ENCODE peak calls at places on chromosomes 1 and 21, in five cellular contexts. P, C, O, V and L are unnamed samples.

GRCh38 chr1:15620155-15620545 is 2.9 kb downstream of the DDI2 start:
- DNase-seq in O (no peak), C (peak; percentile 51), P (no peak), V (no peak), L (no peak)

GRCh38 chr1:59880735-59881134 is 45.8 kb downstream of the CYP2J2 start:
- DNase-seq in P (no peak), V (no peak), C (peak; percentile 71), O (no peak), L (no peak)

GRCh38 chr1:168693872-168694238 is 35.2 kb downstream of the DPT start:
- DNase-seq in C (no peak), O (no peak), V (no peak), P (no peak), L (no peak)

GRCh38 chr1:50047916-50048694 is 24.4 kb upstream of the AGBL4 start:
- DNase-seq in C (no peak), O (no peak), V (peak; percentile 75), P (peak; percentile 60), L (peak; percentile 74)

GRCh38 chr1:5525597-5526384 is 466.4 kb downstream of the NPHP4 start:
- DNase-seq in C (no peak), O (no peak), V (no peak), P (no peak), L (no peak)

GRCh38 chr1:9494936-9495758 is 44.1 kb upstream of the SLC25A33 start:
- DNase-seq in C (peak; percentile 59), O (peak; percentile 64), P (peak; percentile 79), V (peak; percentile 88), L (peak; percentile 63)

GRCh38 chr1:43373034-43373940 is 5.5 kb upstream of the ELOVL1 start:
- DNase-seq in O (no peak), C (peak; percentile 53), V (no peak), P (no peak), L (no peak)

GRCh38 chr1:155049651-155050559 is 1.2 kb upstream of the ADAM15 start:
- DNase-seq in C (peak; percentile 40), P (no peak), O (no peak), V (no peak), L (no peak)

GRCh38 chr1:156420209-156421061 is 51.4 kb downstream of the RHBG start:
- DNase-seq in C (no peak), P (no peak), O (no peak), V (peak; percentile 70), L (no peak)

GRCh38 chr1:11563560-11564069 is 84.7 kb downstream of the DISP3 start:
- DNase-seq in O (no peak), V (no peak), P (no peak), C (peak; percentile 4), L (peak; percentile 89)

GRCh38 chr1:11629626-11630025 is 24.6 kb downstream of the FBXO2 start:
- DNase-seq in C (no peak), P (no peak), V (no peak), O (no peak), L (peak; percentile 79)

GRCh38 chr1:170073893-170074249 is 624 bp downstream of the KIFAP3 start:
- DNase-seq in O (no peak), V (no peak), P (no peak), C (no peak), L (no peak)

GRCh38 chr1:43716559-43717281 is 9.4 kb downstream of the ST3GAL3 start:
- DNase-seq in O (no peak), V (no peak), C (no peak), P (no peak), L (no peak)

GRCh38 chr1:30536530-30536929 is 186.9 kb downstream of the MATN1 start:
- DNase-seq in O (no peak), P (peak; percentile 22), C (no peak), V (no peak), L (no peak)

GRCh38 chr1:224922404-224923164 is 6.9 kb upstream of the DNAH14 start:
- DNase-seq in V (no peak), C (peak; percentile 50), O (no peak), P (no peak), L (peak; percentile 13)

GRCh38 chr1:116498789-116499628 is 71.8 kb downstream of the CD58 start:
- DNase-seq in P (no peak), O (no peak), C (peak; percentile 80), V (no peak), L (peak; percentile 80)

GRCh38 chr1:13812456-13813397 is 112.7 kb downstream of the PRDM2 start:
- DNase-seq in P (peak; percentile 32), O (no peak), V (no peak), C (no peak), L (no peak)

GRCh38 chr21:14551741-14552140 is 5.6 kb upstream of the SAMSN1 start:
- DNase-seq in V (no peak), C (no peak), P (no peak), O (no peak), L (no peak)

GRCh38 chr1:24725209-24725651 is 20.0 kb upstream of the CLIC4 start:
- DNase-seq in C (peak; percentile 52), O (no peak), V (no peak), P (no peak), L (no peak)

GRCh38 chr1:19371226-19372135 is 59.4 kb downstream of the SLC66A1 start:
- DNase-seq in O (no peak), V (no peak), C (no peak), P (no peak), L (no peak)
- TF ChIP-seq CTCF in O (no peak), V (no peak), C (no peak), P (no peak), L (no peak)

GRCh38 chr1:158357441-158357840 is 3.7 kb downstream of the CD1E start:
- DNase-seq in O (no peak), V (no peak), C (no peak), P (no peak), L (no peak)
- H3K36me3 ChIP-seq in O (no peaks in the 10 kb centered on the region), V (no peaks in the 10 kb centered on the region), C (no peaks in the 10 kb centered on the region), P (no peaks in the 10 kb centered on the region), L (no peaks in the 10 kb centered on the region)

DNA sequence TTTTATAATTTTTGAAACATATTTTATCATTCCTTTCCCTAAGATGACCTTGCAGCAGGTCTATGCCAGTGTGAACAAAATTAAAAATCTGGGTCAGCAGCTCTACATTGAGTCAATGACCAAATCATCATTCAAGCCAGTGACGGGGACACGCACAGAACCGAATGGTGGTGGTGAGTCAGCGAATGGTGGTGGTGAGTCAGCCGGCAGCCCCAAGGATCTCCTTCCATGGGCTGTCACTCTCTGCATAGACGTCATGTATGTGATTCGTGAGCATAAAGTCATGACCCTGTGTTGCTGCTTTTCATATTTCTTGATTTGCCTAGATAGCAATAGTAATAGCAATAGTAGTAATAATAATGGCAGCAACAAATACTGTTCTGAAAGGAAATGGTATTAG is 26.3 kb downstream of the PER3 start:
- DNase-seq in C (peak; percentile 79), P (no peak), O (no peak), V (no peak), L (no peak)
- H3K4me1 ChIP-seq in C (no peaks in the 10 kb centered on the region), P (no peaks in the 10 kb centered on the region), O (no peaks in the 10 kb centered on the region), V (no peaks in the 10 kb centered on the region), L (no peaks in the 10 kb centered on the region)

DNA sequence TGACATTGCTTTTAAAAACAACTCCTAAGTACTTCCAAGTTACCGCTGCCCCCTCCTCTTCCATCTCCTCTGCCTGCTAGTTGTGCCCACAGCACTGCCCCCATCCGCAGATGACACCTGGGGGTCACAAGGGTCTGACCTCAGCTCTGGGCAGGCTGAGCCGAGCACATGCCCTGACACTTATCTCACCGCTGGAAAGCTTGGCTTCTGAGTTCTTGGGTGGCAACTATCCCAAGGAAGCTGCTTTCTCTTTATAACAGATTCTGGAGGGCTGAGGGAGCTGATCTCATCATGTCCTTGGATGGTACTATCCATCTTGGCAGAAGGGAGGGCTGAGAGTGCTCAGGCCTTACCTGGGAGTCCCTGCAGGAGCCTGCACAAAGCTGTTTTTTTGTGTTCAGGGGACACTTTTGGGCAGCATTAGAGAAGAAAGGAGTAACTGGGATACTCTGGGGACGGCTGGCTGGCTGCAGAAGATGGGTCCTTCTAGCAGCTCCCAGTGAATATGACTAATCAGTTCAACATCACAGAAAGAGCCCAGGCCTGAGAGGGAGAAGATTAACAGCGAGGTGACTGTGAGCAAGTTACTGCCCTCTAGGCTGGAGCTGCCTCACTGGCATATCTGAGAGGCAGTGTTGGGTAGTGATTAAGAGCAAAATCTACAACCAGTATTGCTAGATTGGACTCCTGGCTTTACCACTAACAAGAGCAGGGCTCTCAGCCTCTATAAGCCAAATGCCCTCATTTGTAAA is 71.6 kb downstream of the PLXNA2 start:
- DNase-seq in V (no peak), P (no peak), O (no peak), C (no peak), L (no peak)
- TF ChIP-seq CTCF in V (no peak), P (no peak), O (no peak), C (no peak), L (no peak)

DNA sequence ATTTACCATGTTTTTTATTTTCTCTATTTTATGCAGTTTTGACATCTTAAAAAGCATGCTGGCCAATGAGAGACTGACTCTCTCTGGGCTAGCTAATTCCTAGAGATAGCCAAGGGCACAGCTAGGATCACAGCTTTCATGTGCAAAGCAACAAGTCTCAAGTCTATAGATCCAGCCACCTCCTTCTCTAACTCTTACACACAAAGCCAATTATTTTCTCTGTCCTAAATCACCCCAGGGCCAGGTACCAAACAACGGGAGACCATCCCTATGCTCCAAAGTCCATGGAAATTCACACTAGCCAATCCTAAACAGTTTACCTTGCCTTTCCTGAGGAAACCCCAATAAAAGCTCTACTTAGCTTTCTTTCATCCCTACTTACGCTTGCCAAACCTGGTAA is 38.0 kb downstream of the ARHGAP29 start:
- DNase-seq in C (no peak), P (no peak), O (no peak), V (no peak), L (no peak)
- H3K36me3 ChIP-seq in C (peaks cover 9% of the 10 kb centered on the region), P (peaks cover 42% of the 10 kb centered on the region), O (no peaks in the 10 kb centered on the region), V (peaks cover 6% of the 10 kb centered on the region), L (no peaks in the 10 kb centered on the region)

GRCh38 chr1:26483980-26484379 is 11.7 kb downstream of the HMGN2 start:
- DNase-seq in V (no peak), O (no peak), P (no peak), C (peak; percentile 21), L (no peak)
- H3K4me1 ChIP-seq in V (no peaks in the 10 kb centered on the region), O (no peaks in the 10 kb centered on the region), P (peaks cover 3% of the 10 kb centered on the region), C (no peaks in the 10 kb centered on the region), L (no peaks in the 10 kb centered on the region)

GRCh38 chr21:35615325-35615724 is 445.0 kb downstream of the SETD4 start:
- DNase-seq in C (no peak), P (no peak), O (no peak), V (no peak), L (no peak)
- TF ChIP-seq CTCF in C (no peak), P (no peak), O (no peak), V (no peak), L (no peak)